ENCODE peak calls at places on chromosomes 1 and 21, in nine cellular contexts. S is cardiac fibroblast, M is MM.1S, X is AG04450, B is dorsolateral prefrontal cortex, Y is lower leg skin, F is GM12864, C is hepatocyte, V is tibial artery. K is an unnamed sample.

GRCh38 chr1:87941292-87941946 is 612.7 kb downstream of the LMO4 start:
- DNase-seq in Y (no peak), S (no peak), X (no peak), B (no peak), V (no peak), M (no peak), F (no peak), C (no peak), K (no peak)

GRCh38 chr1:79190074-79190473 is 183.5 kb upstream of the ADGRL4 start:
- DNase-seq in V (no peak), C (no peak), S (peak), M (no peak), F (no peak), Y (no peak), B (no peak), X (no peak), K (peak)

GRCh38 chr1:45843474-45843905 is 40.1 kb downstream of the MAST2 start:
- DNase-seq in C (no peak), V (no peak), F (no peak), X (no peak), S (peak), M (peak), B (no peak), Y (no peak), K (peak)

GRCh38 chr1:154849645-154850131 is 20.4 kb downstream of the KCNN3 start:
- DNase-seq in V (no peak), X (no peak), S (no peak), C (no peak), M (no peak), F (no peak), Y (no peak), B (no peak), K (no peak)

GRCh38 chr1:32464191-32464715 is 619 bp upstream of the ZBTB8B start:
- DNase-seq in F (no peak), C (peak), B (no peak), X (no peak), S (peak), M (no peak), V (peak), Y (no peak), K (no peak)

GRCh38 chr1:10181154-10181553 is 29.2 kb upstream of the KIF1B start:
- DNase-seq in B (no peak), C (no peak), Y (no peak), X (no peak), M (no peak), F (no peak), V (no peak), S (no peak), K (no peak)

GRCh38 chr1:58204284-58204683 is 342.2 kb downstream of the OMA1 start:
- DNase-seq in Y (no peak), B (no peak), M (no peak), S (no peak), F (no peak), V (no peak), C (no peak), X (no peak), K (no peak)

GRCh38 chr1:88801575-88802208 is 89.7 kb downstream of the GTF2B start:
- DNase-seq in B (no peak), Y (no peak), M (no peak), C (no peak), F (no peak), V (no peak), S (peak), X (no peak), K (peak)

GRCh38 chr1:32741417-32742131 is 39.0 kb upstream of the SYNC start:
- DNase-seq in S (no peak), B (no peak), Y (no peak), X (no peak), C (peak), F (no peak), V (no peak), M (peak), K (no peak)

GRCh38 chr1:24692351-24692980 is 49.4 kb downstream of the SRRM1 start:
- DNase-seq in M (no peak), X (no peak), B (no peak), Y (no peak), V (no peak), S (no peak), C (no peak), F (no peak), K (no peak)

GRCh38 chr1:229075217-229075616 is 195.7 kb upstream of the RAB4A start:
- DNase-seq in F (no peak), B (no peak), V (no peak), S (no peak), M (no peak), C (no peak), Y (no peak), X (no peak), K (no peak)

GRCh38 chr21:28615276-28615675 is 377.4 kb downstream of the LTN1 start:
- DNase-seq in V (no peak), F (no peak), S (peak), B (no peak), Y (no peak), C (no peak), X (no peak), M (no peak), K (peak)

GRCh38 chr1:3476666-3477065 is 22.2 kb downstream of the ARHGEF16 start:
- DNase-seq in M (no peak), S (no peak), C (no peak), X (no peak), Y (no peak), B (no peak), V (no peak), F (no peak), K (no peak)

GRCh38 chr1:154619181-154619948 is 11.4 kb upstream of the ADAR start:
- DNase-seq in X (no peak), M (no peak), F (no peak), V (no peak), Y (no peak), C (no peak), S (no peak), B (no peak), K (no peak)

GRCh38 chr1:115337276-115337632 is 795 bp downstream of the NGF start:
- DNase-seq in B (no peak), M (no peak), F (no peak), Y (no peak), S (no peak), C (no peak), X (no peak), V (no peak), K (no peak)

GRCh38 chr1:110213143-110213540 is 3.0 kb downstream of the KCNC4 start:
- DNase-seq in M (no peak), X (no peak), Y (no peak), F (no peak), S (no peak), B (no peak), C (no peak), V (no peak), K (no peak)

GRCh38 chr1:39690943-39691382 is 270 bp downstream of the HPCAL4 start:
- DNase-seq in X (no peak), C (no peak), V (no peak), M (no peak), S (no peak), B (no peak), F (no peak), Y (no peak), K (no peak)

GRCh38 chr21:29800051-29800450 is 139.7 kb downstream of the GRIK1 start:
- DNase-seq in F (no peak), Y (no peak), M (peak), V (no peak), X (no peak), B (no peak), S (no peak), C (no peak), K (no peak)

GRCh38 chr21:35045539-35046222 is 3.4 kb downstream of the RUNX1 start:
- DNase-seq in F (no peak), X (no peak), V (no peak), M (no peak), C (no peak), S (no peak), Y (no peak), B (no peak), K (no peak)

GRCh38 chr21:35048183-35048601 is 910 bp downstream of the RUNX1 start:
- DNase-seq in C (peak), X (no peak), F (no peak), V (no peak), M (peak), B (no peak), S (no peak), Y (no peak), K (no peak)

GRCh38 chr21:35044770-35045538 is 4.1 kb downstream of the RUNX1 start:
- DNase-seq in B (no peak), S (no peak), M (no peak), X (no peak), V (no peak), F (no peak), C (no peak), Y (no peak), K (no peak)

GRCh38 chr21:35046223-35046690 is 2.8 kb downstream of the RUNX1 start:
- DNase-seq in M (no peak), F (no peak), S (no peak), C (no peak), X (no peak), B (no peak), Y (peak), V (no peak), K (no peak)

DNA sequence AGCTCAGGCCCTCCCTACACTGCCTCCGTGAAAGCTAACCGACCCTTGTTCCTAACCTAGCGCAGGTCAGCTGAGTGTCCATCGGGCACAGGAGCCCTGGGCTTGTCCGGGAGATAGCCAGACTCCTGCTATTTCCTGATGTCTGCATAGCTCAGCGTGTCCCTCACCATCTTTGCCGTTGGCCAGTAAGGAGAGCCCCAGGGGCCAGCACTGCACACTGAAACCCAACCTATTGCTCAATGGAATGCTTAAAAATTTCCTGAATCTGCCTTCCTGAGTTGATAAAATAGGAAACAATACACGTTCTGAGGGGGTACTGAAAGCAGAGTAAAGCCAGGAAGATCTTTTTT is 2.2 kb downstream of the RUNX1 start:
- DNase-seq in X (no peak), B (no peak), C (no peak), S (no peak), M (no peak), F (no peak), V (no peak), Y (peak), K (no peak)
- H3K4me3 ChIP-seq in X (peak), B (peak), C (no peak), S (peak), M (no peak), F (peak), V (peak), Y (no peak), K (peak)

DNA sequence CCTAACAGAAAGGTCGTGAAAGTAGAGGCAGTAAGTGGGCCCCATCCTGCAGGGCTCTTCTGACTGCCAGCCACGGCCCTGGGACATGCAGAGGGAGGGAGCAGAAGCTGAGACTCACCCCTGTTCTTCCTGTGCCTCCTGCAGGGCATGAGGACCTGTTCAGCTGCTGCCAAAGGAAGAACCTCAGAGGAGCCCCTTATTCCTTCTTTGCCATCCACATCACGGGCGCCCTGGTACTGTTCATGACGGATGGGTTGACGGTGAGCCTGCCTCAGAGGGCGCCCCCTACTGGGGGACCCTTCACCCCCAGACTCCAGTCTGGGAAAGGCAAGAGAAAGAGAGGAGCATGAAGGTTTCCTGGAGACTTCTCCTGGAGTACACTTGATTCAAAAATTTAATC is 47.1 kb downstream of the ELK4 start:
- DNase-seq in M (no peak), S (no peak), C (no peak), X (no peak), Y (peak), V (peak), B (no peak), F (no peak), K (no peak)
- TF ChIP-seq CTCF in M (peak), S (peak), C (peak), X (peak), Y (no peak), V (no peak), B (peak), F (peak), K (peak)

DNA sequence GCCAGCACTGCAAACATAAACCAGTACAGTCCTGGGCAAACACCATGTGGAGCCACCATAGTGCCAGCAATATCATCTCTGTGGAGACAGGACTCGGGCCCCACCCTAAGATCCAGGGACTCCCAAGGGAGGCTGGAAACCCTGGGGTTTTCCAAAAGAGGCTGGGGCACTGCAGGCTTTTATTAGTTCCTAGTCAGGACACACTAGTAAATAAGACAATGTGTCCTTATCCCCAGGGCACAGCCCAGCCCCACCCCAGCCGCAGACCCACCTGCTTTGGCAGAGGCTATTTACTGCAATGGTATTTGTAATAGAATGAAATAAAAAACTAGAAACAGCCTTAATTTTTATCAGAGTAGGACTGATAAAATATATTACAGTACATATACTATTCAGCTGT is 486 bp upstream of the GJB3 start:
- DNase-seq in S (no peak), V (peak), F (no peak), M (no peak), Y (peak), X (no peak), B (no peak), C (no peak), K (no peak)
- H3K4me3 ChIP-seq in S (no peak), V (no peak), F (no peak), M (no peak), Y (no peak), X (no peak), B (no peak), C (peak), K (no peak)

GRCh38 chr1:30627994-30628393 is 95.4 kb downstream of the MATN1 start:
- DNase-seq in B (no peak), Y (no peak), F (no peak), V (no peak), S (no peak), M (no peak), C (no peak), X (no peak), K (no peak)

GRCh38 chr1:30618335-30618747 is 105.0 kb downstream of the MATN1 start:
- DNase-seq in X (no peak), Y (peak), F (no peak), V (peak), S (no peak), M (no peak), B (no peak), C (peak), K (no peak)

GRCh38 chr1:30627206-30627605 is 96.2 kb downstream of the MATN1 start:
- DNase-seq in B (no peak), S (no peak), Y (no peak), M (no peak), X (no peak), F (no peak), V (no peak), C (no peak), K (no peak)

DNA sequence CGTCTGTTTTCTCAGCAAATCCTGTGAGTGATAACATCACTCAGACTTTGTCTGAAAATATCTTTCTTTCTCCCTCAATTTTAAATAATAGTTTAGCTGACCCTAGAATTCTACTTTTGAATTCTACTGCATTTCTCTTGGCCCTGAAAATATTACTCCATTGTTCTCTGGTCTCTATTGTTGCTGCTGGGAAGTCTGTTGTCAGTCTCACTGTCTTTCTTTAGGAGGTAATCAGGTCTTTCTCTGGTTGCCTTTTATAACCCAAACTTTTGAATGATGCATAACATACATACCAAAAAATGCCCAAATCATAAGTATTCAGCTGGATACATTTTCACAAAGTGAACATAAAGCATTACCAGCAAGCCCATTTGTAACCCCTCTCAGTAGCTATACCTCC is 100.0 kb downstream of the MATN1 start:
- DNase-seq in C (no peak), S (no peak), V (no peak), B (no peak), X (no peak), M (no peak), Y (no peak), F (no peak), K (no peak)
- TF ChIP-seq CTCF in C (no peak), S (no peak), V (no peak), B (no peak), X (no peak), M (no peak), Y (no peak), F (no peak), K (no peak)

GRCh38 chr1:98659879-98660278 is 1.6 kb upstream of the SNX7 start:
- DNase-seq in C (no peak), Y (no peak), S (no peak), X (no peak), B (no peak), M (no peak), F (no peak), V (no peak), K (no peak)

GRCh38 chr1:98660941-98661543 is 479 bp upstream of the SNX7 start:
- DNase-seq in S (peak), Y (no peak), V (no peak), M (no peak), X (no peak), C (no peak), F (no peak), B (no peak), K (peak)

GRCh38 chr1:98661544-98662353 is at the start of gene SNX7:
- DNase-seq in V (peak), B (peak), S (peak), F (no peak), X (peak), Y (peak), C (peak), M (peak), K (peak)

GRCh38 chr1:98662354-98662665 is 789 bp downstream of the SNX7 start:
- DNase-seq in Y (no peak), M (no peak), V (no peak), F (no peak), B (no peak), C (no peak), X (peak), S (peak), K (peak)
- H3K4me3 ChIP-seq in Y (peak), M (peak), V (peak), F (no peak), B (peak), C (peak), X (peak), S (peak), K (peak)

GRCh38 chr1:18793164-18793563 is 66.3 kb downstream of the TAS1R2 start:
- DNase-seq in Y (no peak), F (no peak), V (no peak), B (no peak), X (no peak), S (no peak), M (no peak), C (no peak), K (no peak)

GRCh38 chr1:18794561-18794960 is 64.9 kb downstream of the TAS1R2 start:
- DNase-seq in X (no peak), F (no peak), S (no peak), C (no peak), Y (no peak), M (peak), V (no peak), B (no peak), K (no peak)

GRCh38 chr1:18792747-18793146 is 66.7 kb downstream of the TAS1R2 start:
- DNase-seq in Y (no peak), X (no peak), V (no peak), S (no peak), M (no peak), B (no peak), F (no peak), C (no peak), K (no peak)

GRCh38 chr1:18795002-18795689 is 64.3 kb downstream of the TAS1R2 start:
- DNase-seq in S (no peak), F (no peak), B (no peak), M (no peak), C (no peak), X (no peak), Y (no peak), V (no peak), K (no peak)

DNA sequence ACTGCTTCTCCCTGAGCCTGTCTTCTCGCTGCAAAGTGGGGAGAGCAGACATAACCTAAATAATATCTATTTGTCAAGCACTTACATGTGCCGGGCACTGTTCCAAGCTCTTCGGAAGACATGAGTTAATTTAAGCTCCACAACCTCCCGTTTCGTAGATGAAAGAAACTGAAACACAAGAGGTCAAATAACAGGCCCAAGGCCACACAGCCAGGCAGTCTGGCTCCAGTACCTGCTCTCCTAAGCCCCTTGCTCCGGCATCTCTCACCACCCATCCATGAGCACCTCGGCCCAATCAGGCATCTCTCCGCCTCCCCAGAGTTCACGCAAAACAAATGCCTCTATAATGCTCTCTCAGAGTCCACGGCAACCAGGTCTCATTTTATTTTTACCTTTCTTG is 65.4 kb downstream of the TAS1R2 start:
- DNase-seq in V (no peak), F (no peak), Y (no peak), M (peak), C (no peak), X (no peak), B (no peak), S (no peak), K (no peak)
- TF ChIP-seq CTCF in V (no peak), F (no peak), Y (no peak), M (no peak), C (no peak), X (no peak), B (no peak), S (no peak), K (no peak)

DNA sequence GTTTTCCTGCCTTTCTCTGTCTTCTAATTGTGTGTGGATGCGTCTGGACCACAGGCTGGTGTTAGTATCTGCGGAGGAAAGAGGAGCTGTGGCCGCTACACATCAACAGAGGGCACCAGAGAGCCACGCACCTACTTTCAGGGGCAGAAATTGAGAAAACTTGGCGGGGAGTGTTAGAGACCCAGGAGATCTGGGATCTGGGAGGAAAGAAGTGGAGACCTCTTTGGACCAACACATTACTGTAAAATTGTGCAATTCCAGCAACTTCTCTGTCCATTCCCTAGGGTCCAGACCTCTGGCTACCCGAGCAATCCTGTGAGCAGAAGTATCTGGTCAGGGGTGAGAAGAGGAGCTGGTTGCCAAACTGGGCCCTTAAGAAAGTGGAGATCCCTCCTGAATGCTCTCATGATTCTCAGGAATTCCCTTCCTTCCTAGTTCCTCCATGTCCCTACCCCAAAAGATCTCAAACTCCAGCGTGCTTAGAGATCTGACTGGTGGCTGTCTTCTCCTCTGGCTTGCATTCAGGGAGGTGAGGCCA is 1.3 kb upstream of the KIRREL1 start:
- DNase-seq in S (peak), V (peak), F (no peak), X (no peak), M (peak), C (peak), Y (peak), B (peak), K (peak)
- H3K4me3 ChIP-seq in S (no peak), V (no peak), F (no peak), X (no peak), M (no peak), C (no peak), Y (no peak), B (no peak), K (no peak)

K was measured in fibroblast of pulmonary artery.